ENCODE peak calls at places on chromosomes 7 and 10, in five cellular contexts. One of them, this sample, is unnamed.

GRCh38 chr7:151711906-151712771 is 164.8 kb downstream of the PRKAG2 start:
- DNase-seq in K562: no peak
- DNase-seq in GM12878: no peak
- DNase-seq in HepG2: no peak
- DNase-seq in A549: no peak
- DNase-seq in this sample: no peak

GRCh38 chr7:18803880-18804279 is 308.3 kb downstream of the HDAC9 start:
- DNase-seq in K562: no peak
- DNase-seq in GM12878: no peak
- DNase-seq in HepG2: no peak
- DNase-seq in A549: no peak
- DNase-seq in this sample: no peak

GRCh38 chr10:68562666-68563522 is 2.8 kb downstream of the TET1 start:
- DNase-seq in K562: peak
- DNase-seq in GM12878: no peak
- DNase-seq in HepG2: no peak
- DNase-seq in A549: no peak
- DNase-seq in this sample: no peak

GRCh38 chr10:116849271-116850057 is at the start of gene ENO4:
- DNase-seq in K562: no peak
- DNase-seq in GM12878: peak
- DNase-seq in HepG2: peak
- DNase-seq in A549: peak
- DNase-seq in this sample: peak

GRCh38 chr10:76149602-76150138 is 718.2 kb downstream of the LRMDA start:
- DNase-seq in K562: no peak
- DNase-seq in GM12878: no peak
- DNase-seq in HepG2: no peak
- DNase-seq in A549: no peak
- DNase-seq in this sample: peak

GRCh38 chr10:97229322-97229721 is 43.6 kb upstream of the SLIT1 start:
- DNase-seq in K562: no peak
- DNase-seq in GM12878: no peak
- DNase-seq in HepG2: no peak
- DNase-seq in A549: no peak
- DNase-seq in this sample: no peak

GRCh38 chr10:93461124-93461806 is 20.9 kb downstream of the MYOF start:
- DNase-seq in K562: no peak
- DNase-seq in GM12878: no peak
- DNase-seq in HepG2: no peak
- DNase-seq in A549: no peak
- DNase-seq in this sample: no peak

GRCh38 chr10:30186371-30186875 is 127.0 kb upstream of the JCAD start:
- DNase-seq in K562: no peak
- DNase-seq in GM12878: no peak
- DNase-seq in HepG2: peak
- DNase-seq in A549: no peak
- DNase-seq in this sample: no peak

GRCh38 chr10:6035926-6036575 is 26.1 kb downstream of the IL2RA start:
- DNase-seq in K562: no peak
- DNase-seq in GM12878: no peak
- DNase-seq in HepG2: no peak
- DNase-seq in A549: no peak
- DNase-seq in this sample: no peak

GRCh38 chr7:129784783-129785456 is 167.8 kb downstream of the UBE2H start:
- DNase-seq in K562: no peak
- DNase-seq in GM12878: peak
- DNase-seq in HepG2: no peak
- DNase-seq in A549: no peak
- DNase-seq in this sample: no peak

GRCh38 chr10:22379059-22379458 is 33.8 kb downstream of the SPAG6 start:
- DNase-seq in K562: no peak
- DNase-seq in GM12878: peak
- DNase-seq in HepG2: no peak
- DNase-seq in A549: no peak
- DNase-seq in this sample: no peak

GRCh38 chr10:13016413-13016812 is 14.9 kb upstream of the CCDC3 start:
- DNase-seq in K562: no peak
- DNase-seq in GM12878: no peak
- DNase-seq in HepG2: no peak
- DNase-seq in A549: no peak
- DNase-seq in this sample: no peak

GRCh38 chr7:115724400-115725056 is 306.0 kb downstream of the TFEC start:
- DNase-seq in K562: no peak
- DNase-seq in GM12878: no peak
- DNase-seq in HepG2: peak
- DNase-seq in A549: no peak
- DNase-seq in this sample: no peak

GRCh38 chr7:55021951-55022617 is 3.3 kb downstream of the EGFR start:
- DNase-seq in K562: no peak
- DNase-seq in GM12878: no peak
- DNase-seq in HepG2: no peak
- DNase-seq in A549: no peak
- DNase-seq in this sample: no peak

GRCh38 chr7:150962743-150963399 is 15.2 kb downstream of the KCNH2 start:
- DNase-seq in K562: peak
- DNase-seq in GM12878: no peak
- DNase-seq in HepG2: peak
- DNase-seq in A549: peak
- DNase-seq in this sample: peak

GRCh38 chr10:2477154-2477553 is 590.2 kb upstream of the PFKP start:
- DNase-seq in K562: no peak
- DNase-seq in GM12878: no peak
- DNase-seq in HepG2: no peak
- DNase-seq in A549: no peak
- DNase-seq in this sample: peak

GRCh38 chr10:33819206-33819605 is 484.7 kb upstream of the NRP1 start:
- DNase-seq in K562: no peak
- DNase-seq in GM12878: no peak
- DNase-seq in HepG2: no peak
- DNase-seq in A549: no peak
- DNase-seq in this sample: peak

DNA sequence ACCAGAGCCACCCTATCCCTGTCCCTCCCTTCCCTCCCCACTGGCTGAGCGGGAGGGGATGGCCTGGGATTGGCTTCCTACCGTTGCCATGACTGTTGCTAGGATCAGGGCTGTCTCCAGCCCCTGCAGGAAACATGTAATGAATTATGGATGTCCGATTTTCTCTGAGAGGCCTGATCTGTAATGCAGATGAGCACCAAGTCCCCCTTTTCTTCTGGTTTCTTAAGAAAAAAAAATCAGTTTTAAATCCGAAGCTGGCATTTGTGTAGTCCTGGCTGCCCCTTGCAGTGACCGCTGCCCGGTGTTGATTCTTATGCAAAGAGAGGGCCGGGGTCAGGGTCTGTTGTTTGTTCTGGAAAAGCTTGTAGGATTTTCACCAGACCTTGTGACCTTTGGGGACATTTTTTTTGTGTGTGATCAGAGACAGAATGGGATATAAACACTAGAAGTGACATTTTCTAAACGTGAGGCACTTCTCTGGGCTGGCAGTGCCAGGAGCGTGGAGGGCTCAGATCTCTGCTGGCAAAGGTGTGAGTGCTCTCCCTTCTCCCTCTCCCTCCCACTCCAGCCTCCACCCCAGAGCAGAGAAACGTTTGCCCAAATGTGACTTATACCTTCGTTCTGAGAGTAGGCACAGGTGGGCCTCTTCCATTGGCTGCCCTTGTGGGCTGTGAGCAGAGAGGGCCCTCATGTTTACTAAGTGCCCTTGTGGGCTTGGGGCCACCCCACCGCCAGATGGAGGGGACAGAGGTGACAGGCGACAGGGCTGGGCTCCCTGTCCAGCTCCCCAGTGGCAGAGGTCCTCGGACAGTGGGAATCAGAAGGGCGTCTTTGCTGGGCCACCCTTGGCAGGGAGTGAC is 127.5 kb downstream of the DNAJB6 start:
- DNase-seq in K562: no peak
- DNase-seq in GM12878: no peak
- DNase-seq in HepG2: no peak
- DNase-seq in A549: no peak
- DNase-seq in this sample: peak
- TF ChIP-seq HDAC2 in K562: no peak
- TF ChIP-seq HDAC2 in GM12878: no peak
- TF ChIP-seq HDAC2 in HepG2: no peak
- TF ChIP-seq HDAC2 in A549: no peak
- TF ChIP-seq HDAC2 in this sample: no peak

DNA sequence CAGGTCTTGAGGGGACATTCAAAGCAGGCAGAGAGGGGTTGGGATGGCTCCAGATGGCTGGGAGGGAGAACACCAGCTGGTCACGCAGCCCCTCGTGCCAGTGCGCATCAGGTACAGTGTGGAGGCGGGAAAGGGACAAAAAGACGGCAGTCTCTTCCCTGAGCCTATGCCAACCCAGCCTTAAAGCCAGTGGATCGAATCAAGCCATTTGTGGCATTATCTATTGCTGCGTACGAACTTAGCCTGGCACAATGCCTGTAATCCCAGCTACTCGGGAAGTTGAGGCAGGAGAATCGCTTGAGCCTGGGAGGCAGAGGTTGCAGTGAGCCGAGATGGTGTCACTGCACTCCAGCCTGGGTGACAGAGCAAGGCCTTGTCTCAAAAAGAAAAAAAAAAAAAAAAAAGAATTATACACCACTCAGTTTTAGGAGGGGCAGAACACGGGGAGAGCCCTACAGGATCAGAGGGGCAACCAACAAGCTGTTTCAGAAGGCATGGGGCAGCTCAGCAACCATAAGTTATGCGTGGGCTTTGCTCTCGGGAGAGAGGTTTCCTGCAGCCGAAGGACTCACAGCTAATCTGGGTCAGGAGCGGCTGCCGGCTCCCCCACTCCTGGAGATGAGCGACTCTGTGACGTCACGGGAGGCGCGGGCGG is 357 bp upstream of the NDUFB2 start:
- DNase-seq in K562: peak
- DNase-seq in GM12878: no peak
- DNase-seq in HepG2: peak
- DNase-seq in A549: peak
- DNase-seq in this sample: no peak
- TF ChIP-seq HDAC2 in K562: peak
- TF ChIP-seq HDAC2 in GM12878: no peak
- TF ChIP-seq HDAC2 in HepG2: no peak
- TF ChIP-seq HDAC2 in A549: no peak
- TF ChIP-seq HDAC2 in this sample: no peak

GRCh38 chr7:1694981-1695511 is 25.0 kb downstream of the ELFN1 start:
- DNase-seq in K562: no peak
- DNase-seq in GM12878: no peak
- DNase-seq in HepG2: no peak
- DNase-seq in A549: no peak
- DNase-seq in this sample: peak
- TF ChIP-seq HDAC2 in K562: no peak
- TF ChIP-seq HDAC2 in GM12878: no peak
- TF ChIP-seq HDAC2 in HepG2: no peak
- TF ChIP-seq HDAC2 in A549: no peak
- TF ChIP-seq HDAC2 in this sample: no peak

DNA sequence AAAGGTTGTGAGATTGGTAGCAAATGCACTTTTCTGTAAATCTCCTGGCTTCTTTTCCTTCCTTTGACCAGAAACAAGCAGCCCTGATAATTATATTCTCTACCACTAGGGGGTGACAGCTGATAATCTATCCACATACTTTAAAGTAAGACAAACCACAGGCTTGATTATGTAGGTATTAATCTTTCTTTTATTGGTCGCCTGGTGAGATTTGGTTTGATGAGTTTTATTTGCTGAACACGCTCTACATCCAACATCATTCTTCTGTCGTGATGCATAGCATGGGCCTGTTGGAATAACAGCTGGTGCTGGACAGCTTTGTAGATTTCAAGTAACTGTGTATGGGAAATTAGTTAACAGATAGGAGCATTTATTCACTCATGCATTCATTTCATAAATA is 63.5 kb downstream of the ZNF365 start:
- DNase-seq in K562: peak
- DNase-seq in GM12878: no peak
- DNase-seq in HepG2: peak
- DNase-seq in A549: peak
- DNase-seq in this sample: no peak
- TF ChIP-seq HDAC2 in K562: no peak
- TF ChIP-seq HDAC2 in GM12878: no peak
- TF ChIP-seq HDAC2 in HepG2: no peak
- TF ChIP-seq HDAC2 in A549: no peak
- TF ChIP-seq HDAC2 in this sample: no peak

GRCh38 chr10:69991151-69991550 is 61.5 kb upstream of the MACROH2A2 start:
- DNase-seq in K562: no peak
- DNase-seq in GM12878: no peak
- DNase-seq in HepG2: no peak
- DNase-seq in A549: no peak
- DNase-seq in this sample: no peak

GRCh38 chr10:70000262-70000661 is 52.4 kb upstream of the MACROH2A2 start:
- DNase-seq in K562: no peak
- DNase-seq in GM12878: no peak
- DNase-seq in HepG2: no peak
- DNase-seq in A549: no peak
- DNase-seq in this sample: no peak

GRCh38 chr10:69994262-69994661 is 58.4 kb upstream of the MACROH2A2 start:
- DNase-seq in K562: peak
- DNase-seq in GM12878: no peak
- DNase-seq in HepG2: peak
- DNase-seq in A549: peak
- DNase-seq in this sample: no peak
- TF ChIP-seq HDAC2 in K562: no peak
- TF ChIP-seq HDAC2 in GM12878: no peak
- TF ChIP-seq HDAC2 in HepG2: no peak
- TF ChIP-seq HDAC2 in A549: no peak
- TF ChIP-seq HDAC2 in this sample: no peak

DNA sequence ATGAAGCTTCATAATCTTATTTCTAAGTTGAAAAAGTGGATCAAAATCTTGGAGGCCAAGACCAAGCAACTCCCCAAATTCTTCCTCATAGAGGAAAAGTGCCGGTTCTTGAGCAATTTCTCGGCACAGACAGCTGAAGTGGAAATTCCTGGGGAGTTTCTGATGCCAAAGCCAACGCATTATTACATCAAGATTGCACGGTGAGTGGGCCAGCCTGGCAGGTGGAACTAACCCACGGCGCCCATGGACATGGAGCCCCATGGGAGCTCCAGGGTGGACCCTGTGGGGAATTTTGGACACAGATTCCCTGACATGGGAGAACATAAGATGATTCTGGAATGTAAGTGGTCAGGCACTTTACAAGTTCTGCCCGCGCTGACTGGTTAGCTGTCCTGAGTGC is 125.9 kb downstream of the TRRAP start:
- DNase-seq in K562: no peak
- DNase-seq in GM12878: no peak
- DNase-seq in HepG2: no peak
- DNase-seq in A549: no peak
- DNase-seq in this sample: no peak
- TF ChIP-seq HDAC2 in K562: no peak
- TF ChIP-seq HDAC2 in GM12878: no peak
- TF ChIP-seq HDAC2 in HepG2: no peak
- TF ChIP-seq HDAC2 in A549: no peak
- TF ChIP-seq HDAC2 in this sample: no peak